ENCODE peak calls at places on chromosome 18, in seven cellular contexts. P is AG09319, L is WTC11, M is cardiac fibroblast, B is fibroblast of lung, O is upper lobe of right lung, X is neural crest cell. Q is an unnamed sample.

GRCh38 chr18:10142496-10143160 is 228.8 kb downstream of the VAPA start:
- DNase-seq in P (no peak), L (no peak), M (peak), B (peak), O (no peak), X (no peak), Q (peak)

GRCh38 chr18:21345851-21346250 is 103.8 kb downstream of the GREB1L start:
- DNase-seq in P (no peak), L (no peak), M (no peak), B (peak), O (no peak), X (no peak), Q (no peak)

GRCh38 chr18:53906681-53907080 is 317.8 kb downstream of the MBD2 start:
- DNase-seq in P (peak), L (no peak), M (peak), B (peak), O (no peak), X (no peak), Q (no peak)

GRCh38 chr18:392926-393325 is 107.6 kb downstream of the COLEC12 start:
- DNase-seq in P (no peak), L (no peak), M (peak), B (peak), O (no peak), X (no peak), Q (no peak)

GRCh38 chr18:73888565-73888964 is 259.1 kb downstream of the FBXO15 start:
- DNase-seq in P (no peak), L (no peak), M (no peak), B (no peak), O (no peak), X (no peak), Q (no peak)

GRCh38 chr18:2536063-2536462 is 35.2 kb downstream of the METTL4 start:
- DNase-seq in P (no peak), L (no peak), M (no peak), B (peak), O (no peak), X (no peak), Q (no peak)

GRCh38 chr18:35045121-35045520 is 3.9 kb downstream of the MAPRE2 start:
- DNase-seq in P (no peak), L (no peak), M (no peak), B (peak), O (no peak), X (no peak), Q (no peak)

GRCh38 chr18:7370375-7370774 is 139.5 kb downstream of the LRRC30 start:
- DNase-seq in P (no peak), L (no peak), M (peak), B (no peak), O (no peak), X (no peak), Q (no peak)

GRCh38 chr18:9913526-9914333 is at the start of gene VAPA:
- DNase-seq in P (peak), L (peak), M (peak), B (peak), O (peak), X (peak), Q (peak)

GRCh38 chr18:25467226-25468065 is 115.5 kb upstream of the ZNF521 start:
- DNase-seq in P (peak), L (no peak), M (no peak), B (peak), O (no peak), X (no peak), Q (no peak)

GRCh38 chr18:58632557-58632956 is 3.7 kb upstream of the ALPK2 start:
- DNase-seq in P (no peak), L (no peak), M (no peak), B (no peak), O (no peak), X (no peak), Q (no peak)

GRCh38 chr18:48792141-48792540 is 158.6 kb downstream of the SMAD7 start:
- DNase-seq in P (no peak), L (no peak), M (no peak), B (no peak), O (peak), X (no peak), Q (no peak)

GRCh38 chr18:59691996-59692395 is 5.2 kb downstream of the CCBE1 start:
- DNase-seq in P (no peak), L (no peak), M (no peak), B (peak), O (no peak), X (no peak), Q (no peak)

GRCh38 chr18:49613741-49614151 is 51.9 kb downstream of the LIPG start:
- DNase-seq in P (no peak), L (no peak), M (no peak), B (peak), O (no peak), X (no peak), Q (no peak)

GRCh38 chr18:10072659-10073309 is 159.0 kb downstream of the VAPA start:
- DNase-seq in P (no peak), L (no peak), M (peak), B (peak), O (no peak), X (no peak), Q (no peak)

GRCh38 chr18:57333941-57334340 is 18.4 kb upstream of the ST8SIA3 start:
- DNase-seq in P (no peak), L (no peak), M (no peak), B (no peak), O (no peak), X (no peak), Q (no peak)

GRCh38 chr18:48356909-48357631 is 52.1 kb downstream of the ZBTB7C start:
- DNase-seq in P (no peak), L (no peak), M (no peak), B (no peak), O (no peak), X (no peak), Q (no peak)

GRCh38 chr18:54260376-54261072 is 8.8 kb upstream of the POLI start:
- DNase-seq in P (no peak), L (no peak), M (peak), B (no peak), O (no peak), X (no peak), Q (no peak)

GRCh38 chr18:79637181-79637920 is 42.3 kb upstream of the CTDP1 start:
- DNase-seq in P (no peak), L (peak), M (no peak), B (no peak), O (no peak), X (no peak), Q (no peak)

GRCh38 chr18:74947875-74948274 is 261.1 kb downstream of the PTGR3 start:
- DNase-seq in P (no peak), L (no peak), M (no peak), B (no peak), O (no peak), X (no peak), Q (no peak)

GRCh38 chr18:76656925-76657324 is 161.9 kb upstream of the ZNF516 start:
- DNase-seq in P (no peak), L (no peak), M (no peak), B (no peak), O (no peak), X (no peak), Q (no peak)

GRCh38 chr18:49098386-49098785 is 147.6 kb upstream of the SMAD7 start:
- DNase-seq in P (no peak), L (no peak), M (no peak), B (no peak), O (no peak), X (no peak), Q (no peak)

GRCh38 chr18:70332694-70333093 is 43.8 kb downstream of the SOCS6 start:
- DNase-seq in P (no peak), L (no peak), M (no peak), B (peak), O (no peak), X (no peak), Q (no peak)

GRCh38 chr18:14939141-14939540 is 191.2 kb downstream of the ANKRD30B start:
- DNase-seq in P (no peak), L (no peak), M (no peak), B (no peak), O (no peak), X (no peak), Q (no peak)

GRCh38 chr18:9838144-9838877 is 47.5 kb upstream of the TXNDC2 start:
- DNase-seq in P (no peak), L (peak), M (peak), B (peak), O (peak), X (no peak), Q (no peak)

GRCh38 chr18:42644729-42645131 is 470.8 kb downstream of the RIT2 start:
- DNase-seq in P (no peak), L (no peak), M (no peak), B (peak), O (no peak), X (no peak), Q (no peak)

GRCh38 chr18:23629444-23629946 is 33.2 kb downstream of the ANKRD29 start:
- DNase-seq in P (no peak), L (no peak), M (no peak), B (no peak), O (peak), X (no peak), Q (no peak)

GRCh38 chr18:37482433-37482832 is 83.2 kb downstream of the CELF4 start:
- DNase-seq in P (no peak), L (no peak), M (no peak), B (no peak), O (no peak), X (no peak), Q (no peak)

GRCh38 chr18:13175266-13175665 is 43.3 kb upstream of the LDLRAD4 start:
- DNase-seq in P (no peak), L (no peak), M (no peak), B (no peak), O (no peak), X (no peak), Q (no peak)

GRCh38 chr18:36756262-36756661 is 72.5 kb downstream of the TPGS2 start:
- DNase-seq in P (peak), L (no peak), M (peak), B (peak), O (no peak), X (no peak), Q (no peak)

GRCh38 chr18:61528961-61529360 is 195.7 kb downstream of the CDH20 start:
- DNase-seq in P (no peak), L (no peak), M (no peak), B (peak), O (no peak), X (no peak), Q (no peak)

GRCh38 chr18:32289480-32290075 is 99.7 kb downstream of the MEP1B start:
- DNase-seq in P (peak), L (peak), M (peak), B (peak), O (no peak), X (peak), Q (no peak)

GRCh38 chr18:58288922-58289797 is 245.1 kb downstream of the NEDD4L start:
- DNase-seq in P (no peak), L (no peak), M (peak), B (peak), O (no peak), X (no peak), Q (no peak)

GRCh38 chr18:29892960-29893558 is 1149.5 kb downstream of the DSC3 start:
- DNase-seq in P (no peak), L (no peak), M (peak), B (peak), O (no peak), X (no peak), Q (no peak)
- TF ChIP-seq CTCF in P (peak), L (peak), M (peak), B (no peak), O (peak), X (peak), Q (peak)

GRCh38 chr18:63848159-63848558 is 39.3 kb upstream of the SERPINB2 start:
- DNase-seq in P (peak), L (no peak), M (peak), B (peak), O (no peak), X (peak), Q (no peak)
- TF ChIP-seq CTCF in P (peak), L (no peak), M (peak), B (peak), O (peak), X (peak), Q (peak)

DNA sequence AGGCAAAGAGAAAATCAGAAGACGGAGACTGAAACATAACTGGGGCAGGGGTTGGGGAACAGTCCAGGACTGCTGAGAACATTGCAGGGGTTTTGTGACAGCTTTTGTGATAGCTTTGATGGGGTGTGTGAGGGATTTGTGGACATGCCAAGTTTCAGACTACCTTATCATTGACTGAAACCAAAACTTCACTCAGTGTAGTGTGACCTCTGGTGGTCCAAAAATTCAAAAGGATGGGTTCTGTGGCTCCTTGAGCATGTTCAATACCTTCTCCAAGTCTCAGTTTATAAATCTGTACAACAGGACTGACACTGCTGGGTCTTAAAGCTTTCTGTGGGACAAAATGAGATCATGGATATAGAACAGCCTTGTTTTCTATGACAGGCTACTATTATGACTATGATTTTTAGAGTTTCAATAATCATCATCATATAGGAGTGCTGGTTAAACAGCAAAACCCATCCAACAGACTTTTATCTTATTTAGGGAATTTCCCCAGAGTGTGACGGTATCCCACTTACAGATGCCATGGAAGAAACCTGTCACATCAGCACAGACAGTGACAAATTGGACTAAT is 259.2 kb upstream of the SLC14A2 start:
- DNase-seq in P (no peak), L (no peak), M (peak), B (no peak), O (no peak), X (no peak), Q (no peak)
- TF ChIP-seq CTCF in P (no peak), L (no peak), M (no peak), B (no peak), O (no peak), X (no peak), Q (no peak)

GRCh38 chr18:77714716-77715115 is 465.1 kb downstream of the GALR1 start:
- DNase-seq in P (no peak), L (no peak), M (no peak), B (no peak), O (no peak), X (no peak), Q (no peak)

GRCh38 chr18:77705301-77705700 is 455.7 kb downstream of the GALR1 start:
- DNase-seq in P (no peak), L (no peak), M (no peak), B (no peak), O (no peak), X (no peak), Q (no peak)

GRCh38 chr18:77709107-77709506 is 459.5 kb downstream of the GALR1 start:
- DNase-seq in P (no peak), L (no peak), M (no peak), B (no peak), O (no peak), X (no peak), Q (no peak)

GRCh38 chr18:77716282-77716681 is 466.6 kb downstream of the GALR1 start:
- DNase-seq in P (no peak), L (no peak), M (no peak), B (no peak), O (no peak), X (no peak), Q (no peak)

DNA sequence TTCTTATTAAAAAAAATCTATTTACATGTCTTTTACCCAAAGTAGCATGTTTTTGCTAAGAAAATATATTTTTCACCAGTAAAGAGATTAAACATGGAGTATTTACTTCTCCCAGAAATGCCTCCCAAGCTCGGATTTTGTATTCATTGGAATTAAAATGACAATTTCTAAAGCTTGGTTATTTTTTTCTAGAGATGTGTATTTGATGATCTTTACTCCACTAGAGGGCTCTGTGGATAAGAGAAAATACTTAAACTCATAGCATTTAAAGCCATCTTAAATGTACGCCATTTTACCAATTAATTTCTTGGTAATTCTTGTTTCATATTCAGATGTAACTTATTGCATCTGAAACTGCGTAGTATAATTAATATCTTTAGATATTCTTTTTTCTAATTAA is 461.4 kb downstream of the GALR1 start:
- DNase-seq in P (no peak), L (no peak), M (no peak), B (no peak), O (no peak), X (no peak), Q (no peak)
- TF ChIP-seq CTCF in P (no peak), L (no peak), M (peak), B (no peak), O (peak), X (peak), Q (no peak)

Q was measured in mesothelial cell of epicardium.